ENCODE peak calls at places on chromosomes 3 and 15, in four cellular contexts. U is cardiac fibroblast, B is dorsolateral prefrontal cortex, X is transverse colon. P is an unnamed sample.

GRCh38 chr3:187286467-187287059 is 5.0 kb downstream of the MASP1 start:
- DNase-seq in U (peak; percentile 92), B (no peak), X (no peak), P (peak; percentile 92)

GRCh38 chr15:31439328-31439727 is 112.7 kb downstream of the KLF13 start:
- DNase-seq in X (peak; percentile 66), B (no peak), U (peak; percentile 28), P (no peak)

GRCh38 chr3:184789314-184789998 is 22.5 kb upstream of the VPS8 start:
- DNase-seq in U (no peak), X (no peak), B (no peak), P (no peak)

GRCh38 chr3:32177702-32178198 is 60.7 kb upstream of the CMTM8 start:
- DNase-seq in X (peak; percentile 67), U (peak; percentile 93), B (peak; percentile 40), P (peak; percentile 80)

GRCh38 chr3:10292505-10293419 is at the start of gene GHRL:
- DNase-seq in B (no peak), U (peak; percentile 69), X (no peak), P (no peak)

GRCh38 chr3:107833046-107833445 is 257.8 kb downstream of the CD47 start:
- DNase-seq in B (no peak), U (peak; percentile 18), X (no peak), P (no peak)

GRCh38 chr3:23406576-23406975 is 203.4 kb downstream of the UBE2E2 start:
- DNase-seq in U (peak; percentile 24), X (no peak), B (no peak), P (peak; percentile 23)

GRCh38 chr15:85865070-85865684 is 70.5 kb upstream of the KLHL25 start:
- DNase-seq in X (peak; percentile 17), U (peak; percentile 60), B (peak; percentile 62), P (peak; percentile 75)

GRCh38 chr3:152280539-152280938 is 11.8 kb downstream of the MBNL1 start:
- DNase-seq in U (no peak), B (no peak), X (no peak), P (no peak)

GRCh38 chr3:41026394-41027177 is 172.7 kb upstream of the CTNNB1 start:
- DNase-seq in B (peak; percentile 59), U (peak; percentile 86), X (peak; percentile 17), P (no peak)

GRCh38 chr3:67648229-67648628 is 6.2 kb downstream of the SUCLG2 start:
- DNase-seq in X (peak; percentile 18), B (no peak), U (peak; percentile 15), P (peak; percentile 23)

GRCh38 chr15:101499863-101500713 is 10.6 kb upstream of the PCSK6 start:
- DNase-seq in B (peak; percentile 65), U (no peak), X (peak; percentile 68), P (no peak)

GRCh38 chr15:80777137-80777536 is 2.0 kb upstream of the CEMIP start:
- DNase-seq in B (no peak), X (peak; percentile 64), U (peak; percentile 96), P (peak; percentile 89)

GRCh38 chr3:192188218-192188835 is 539.0 kb downstream of the FGF12 start:
- DNase-seq in X (peak; percentile 28), B (no peak), U (peak; percentile 63), P (no peak)

GRCh38 chr3:29942297-29942696 is 661.4 kb downstream of the RBMS3 start:
- DNase-seq in X (no peak), B (no peak), U (no peak), P (no peak)

GRCh38 chr3:186239321-186239720 is 122.7 kb downstream of the DGKG start:
- DNase-seq in X (no peak), B (peak; percentile 80), U (peak; percentile 24), P (no peak)

GRCh38 chr3:177359601-177360357 is 162.5 kb upstream of the TBL1XR1 start:
- DNase-seq in U (peak; percentile 100), B (peak; percentile 93), X (peak; percentile 97), P (peak; percentile 97)

GRCh38 chr3:40869013-40869412 is 330.3 kb upstream of the CTNNB1 start:
- DNase-seq in U (no peak), B (no peak), X (no peak), P (no peak)

GRCh38 chr3:123883656-123884257 is 375 bp downstream of the MYLK start:
- DNase-seq in U (peak; percentile 13), B (no peak), X (peak; percentile 16), P (peak; percentile 53)

GRCh38 chr3:170081079-170081741 is 43.4 kb downstream of the GPR160 start:
- DNase-seq in X (no peak), B (no peak), U (peak; percentile 18), P (peak; percentile 14)

GRCh38 chr3:128210711-128211110 is 57.4 kb downstream of the EEFSEC start:
- DNase-seq in X (no peak), B (no peak), U (no peak), P (no peak)

GRCh38 chr3:188680189-188680588 is 491.6 kb upstream of the TPRG1 start:
- DNase-seq in X (no peak), U (no peak), B (no peak), P (no peak)

GRCh38 chr15:40283615-40284306 is 897 bp upstream of the ANKRD63 start:
- DNase-seq in U (no peak), B (no peak), X (no peak), P (no peak)

GRCh38 chr3:149553781-149554451 is 79.4 kb downstream of the TM4SF4 start:
- DNase-seq in B (no peak), X (peak; percentile 19), U (peak; percentile 88), P (peak; percentile 88)

GRCh38 chr3:69212411-69213160 is 90.2 kb upstream of the LMOD3 start:
- DNase-seq in B (no peak), X (no peak), U (peak; percentile 85), P (peak; percentile 65)

GRCh38 chr3:69207036-69207435 is 84.6 kb upstream of the LMOD3 start:
- DNase-seq in B (no peak), X (no peak), U (no peak), P (no peak)

GRCh38 chr3:190862209-190863118 is at the start of gene GMNC:
- DNase-seq in U (peak; percentile 75), X (peak; percentile 77), B (peak; percentile 78), P (peak; percentile 31)
- H3K4me3 ChIP-seq in U (peak within 1 kb of the TSS; percentile 49), X (peak within 1 kb of the TSS; percentile 81), B (peak within 1 kb of the TSS; percentile 66), P (peak within 1 kb of the TSS; percentile 48)

GRCh38 chr3:64214697-64215018 is 10.6 kb downstream of the PRICKLE2 start:
- DNase-seq in U (peak; percentile 62), B (peak; percentile 41), X (no peak), P (peak; percentile 76)
- H3K4me3 ChIP-seq in U (peak overlapping the region; percentile 6), B (no peak overlapping the region), X (no peak overlapping the region), P (peak overlapping the region; percentile 34)

DNA sequence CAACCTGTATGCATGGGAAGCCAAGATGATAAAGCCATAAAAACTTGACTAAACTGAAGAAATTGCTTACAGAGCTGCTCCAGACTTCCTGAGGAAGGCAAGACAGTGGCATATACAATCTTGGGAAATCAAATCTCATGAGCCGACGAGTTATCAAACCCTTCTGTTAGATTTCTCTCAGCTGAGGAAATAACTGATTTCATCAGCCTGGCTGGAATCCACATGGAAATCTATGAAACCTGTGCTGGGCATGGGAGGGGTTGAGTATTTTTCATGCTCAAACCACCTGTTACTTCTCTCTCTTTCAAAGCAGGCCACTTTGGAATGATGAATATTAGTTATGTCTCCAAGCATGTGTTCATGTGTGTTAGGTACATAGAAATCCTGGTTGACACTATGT is 727.7 kb downstream of the FHIT start:
- DNase-seq in U (no peak), B (no peak), X (no peak), P (no peak)
- H3K4me3 ChIP-seq in U (no peak overlapping the region), B (no peak overlapping the region), X (no peak overlapping the region), P (no peak overlapping the region)

DNA sequence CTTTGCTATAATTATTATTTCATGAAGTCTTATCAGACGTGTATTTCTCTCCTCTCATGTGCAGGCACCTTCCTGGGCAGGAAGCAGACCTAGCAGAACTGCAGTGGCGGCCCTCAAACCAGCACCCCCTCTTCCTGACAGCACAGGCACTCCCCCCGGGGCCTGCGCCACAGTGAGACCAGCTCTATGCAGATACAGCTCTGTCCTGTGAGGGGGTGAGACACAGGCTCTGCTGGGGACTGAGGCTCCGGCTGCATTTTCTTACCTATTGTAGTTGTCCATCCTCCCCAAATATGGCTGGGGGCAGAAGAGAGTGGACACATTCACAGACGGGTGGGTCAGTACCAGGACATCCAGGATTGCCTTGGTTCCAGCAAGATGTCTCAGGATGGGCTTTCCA is 5.0 kb downstream of the CISH start:
- DNase-seq in U (no peak), B (no peak), X (no peak), P (no peak)
- H3K4me3 ChIP-seq in U (no peak overlapping the region), B (no peak overlapping the region), X (no peak overlapping the region), P (no peak overlapping the region)

P was measured in foreskin fibroblast.